ENCODE peak calls at places on chromosomes 7 and 10, in nine cellular contexts. One of them, this sample, is unnamed.

GRCh38 chr7:18087687-18088078 is 60.0 kb upstream of the PRPS1L1 start:
- DNase-seq in body of pancreas: no peak
- DNase-seq in hepatocyte: peak
- DNase-seq in mucosa of descending colon: no peak
- DNase-seq in CD4-positive, alpha-beta T cell: no peak
- DNase-seq in colonic mucosa: no peak
- DNase-seq in IMR-90: no peak
- DNase-seq in H9: peak
- DNase-seq in adrenal gland: no peak
- DNase-seq in this sample: peak

GRCh38 chr7:73718438-73718881 is 1.0 kb downstream of the STX1A start:
- DNase-seq in adrenal gland: no peak
- DNase-seq in mucosa of descending colon: no peak
- DNase-seq in hepatocyte: peak
- DNase-seq in body of pancreas: no peak
- DNase-seq in IMR-90: no peak
- DNase-seq in CD4-positive, alpha-beta T cell: no peak
- DNase-seq in H9: no peak
- DNase-seq in colonic mucosa: no peak
- DNase-seq in this sample: no peak

GRCh38 chr7:87456247-87456646 is 19.2 kb downstream of the ABCB4 start:
- DNase-seq in mucosa of descending colon: no peak
- DNase-seq in hepatocyte: no peak
- DNase-seq in H9: no peak
- DNase-seq in body of pancreas: no peak
- DNase-seq in adrenal gland: no peak
- DNase-seq in CD4-positive, alpha-beta T cell: no peak
- DNase-seq in colonic mucosa: no peak
- DNase-seq in IMR-90: no peak
- DNase-seq in this sample: no peak

GRCh38 chr10:137031-137430 is 1.8 kb downstream of the ZMYND11 start:
- DNase-seq in CD4-positive, alpha-beta T cell: peak
- DNase-seq in body of pancreas: no peak
- DNase-seq in colonic mucosa: no peak
- DNase-seq in adrenal gland: no peak
- DNase-seq in IMR-90: peak
- DNase-seq in hepatocyte: peak
- DNase-seq in mucosa of descending colon: no peak
- DNase-seq in H9: peak
- DNase-seq in this sample: peak

GRCh38 chr7:47535033-47535703 is 46.7 kb downstream of the TNS3 start:
- DNase-seq in hepatocyte: peak
- DNase-seq in colonic mucosa: no peak
- DNase-seq in body of pancreas: no peak
- DNase-seq in mucosa of descending colon: no peak
- DNase-seq in H9: no peak
- DNase-seq in CD4-positive, alpha-beta T cell: no peak
- DNase-seq in adrenal gland: no peak
- DNase-seq in IMR-90: peak
- DNase-seq in this sample: peak

GRCh38 chr10:80357000-80357803 is 621 bp downstream of the DYDC2 start:
- DNase-seq in CD4-positive, alpha-beta T cell: no peak
- DNase-seq in hepatocyte: peak
- DNase-seq in mucosa of descending colon: no peak
- DNase-seq in H9: peak
- DNase-seq in colonic mucosa: no peak
- DNase-seq in IMR-90: no peak
- DNase-seq in body of pancreas: no peak
- DNase-seq in adrenal gland: no peak
- DNase-seq in this sample: no peak

GRCh38 chr10:6457376-6457775 is 122.7 kb downstream of the PRKCQ start:
- DNase-seq in mucosa of descending colon: no peak
- DNase-seq in colonic mucosa: no peak
- DNase-seq in H9: no peak
- DNase-seq in CD4-positive, alpha-beta T cell: no peak
- DNase-seq in hepatocyte: no peak
- DNase-seq in adrenal gland: no peak
- DNase-seq in IMR-90: no peak
- DNase-seq in body of pancreas: no peak
- DNase-seq in this sample: no peak

GRCh38 chr10:117980216-117980615 is 66.5 kb downstream of the RAB11FIP2 start:
- DNase-seq in H9: no peak
- DNase-seq in CD4-positive, alpha-beta T cell: no peak
- DNase-seq in body of pancreas: no peak
- DNase-seq in mucosa of descending colon: no peak
- DNase-seq in IMR-90: peak
- DNase-seq in colonic mucosa: no peak
- DNase-seq in hepatocyte: no peak
- DNase-seq in adrenal gland: no peak
- DNase-seq in this sample: peak

GRCh38 chr7:33040803-33041516 is 21.6 kb downstream of the NT5C3A start:
- DNase-seq in body of pancreas: peak
- DNase-seq in H9: no peak
- DNase-seq in colonic mucosa: peak
- DNase-seq in hepatocyte: peak
- DNase-seq in adrenal gland: no peak
- DNase-seq in CD4-positive, alpha-beta T cell: peak
- DNase-seq in mucosa of descending colon: peak
- DNase-seq in IMR-90: peak
- DNase-seq in this sample: no peak

DNA sequence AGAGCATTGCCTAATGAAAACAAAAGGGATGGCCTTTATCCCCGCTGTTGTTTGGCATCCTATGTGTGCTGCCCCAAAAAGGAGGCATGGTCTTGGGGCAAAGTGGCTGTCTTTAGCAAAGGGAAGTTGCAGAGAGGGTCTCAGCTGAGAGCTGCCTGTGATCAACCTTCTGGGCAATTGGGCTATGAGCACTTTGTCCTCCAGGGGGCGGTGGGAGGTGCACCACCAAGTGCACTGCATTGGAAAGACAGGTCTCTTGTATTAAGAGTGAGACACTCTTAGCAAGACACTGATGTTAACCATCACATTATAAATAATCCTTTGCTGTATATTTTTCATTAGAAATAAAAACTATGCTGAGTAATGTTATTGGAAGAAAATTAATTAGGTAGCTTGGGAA is 314.8 kb downstream of the POM121L12 start:
- DNase-seq in H9: peak
- DNase-seq in colonic mucosa: peak
- DNase-seq in hepatocyte: peak
- DNase-seq in body of pancreas: peak
- DNase-seq in adrenal gland: peak
- DNase-seq in CD4-positive, alpha-beta T cell: no peak
- DNase-seq in IMR-90: no peak
- DNase-seq in mucosa of descending colon: peak
- DNase-seq in this sample: no peak
- TF ChIP-seq CTCF in H9: peak
- TF ChIP-seq CTCF in colonic mucosa: peak
- TF ChIP-seq CTCF in hepatocyte: peak
- TF ChIP-seq CTCF in body of pancreas: no peak
- TF ChIP-seq CTCF in adrenal gland: peak
- TF ChIP-seq CTCF in CD4-positive, alpha-beta T cell: no peak
- TF ChIP-seq CTCF in IMR-90: no peak
- TF ChIP-seq CTCF in mucosa of descending colon: no peak
- TF ChIP-seq CTCF in this sample: no peak

GRCh38 chr10:82212753-82213152 is 337.8 kb downstream of the NRG3 start:
- DNase-seq in colonic mucosa: no peak
- DNase-seq in CD4-positive, alpha-beta T cell: no peak
- DNase-seq in IMR-90: no peak
- DNase-seq in mucosa of descending colon: no peak
- DNase-seq in hepatocyte: no peak
- DNase-seq in body of pancreas: no peak
- DNase-seq in adrenal gland: no peak
- DNase-seq in H9: no peak
- DNase-seq in this sample: no peak

GRCh38 chr10:82211331-82211730 is 336.3 kb downstream of the NRG3 start:
- DNase-seq in body of pancreas: peak
- DNase-seq in IMR-90: no peak
- DNase-seq in adrenal gland: no peak
- DNase-seq in H9: no peak
- DNase-seq in colonic mucosa: no peak
- DNase-seq in mucosa of descending colon: no peak
- DNase-seq in hepatocyte: no peak
- DNase-seq in CD4-positive, alpha-beta T cell: no peak
- DNase-seq in this sample: no peak

DNA sequence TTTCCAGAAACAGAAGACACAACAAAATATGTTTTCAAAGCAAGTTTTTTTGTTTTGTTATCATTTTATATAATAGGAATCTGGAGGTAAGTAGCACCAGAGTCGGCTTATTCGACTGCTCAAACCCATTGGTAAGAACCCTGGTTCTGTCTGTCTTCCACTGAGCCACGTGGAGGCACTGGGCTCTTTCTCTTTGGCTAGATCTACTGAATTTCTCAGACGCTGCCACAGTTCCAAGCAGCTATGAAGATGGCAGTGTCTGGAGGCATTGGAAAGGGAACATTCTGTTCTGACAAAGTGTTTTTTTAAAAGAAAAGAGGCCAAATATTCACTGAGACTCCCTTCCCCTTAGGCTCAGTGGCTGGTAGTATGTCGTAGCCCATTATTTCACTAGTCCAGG is 338.8 kb downstream of the NRG3 start:
- DNase-seq in mucosa of descending colon: no peak
- DNase-seq in colonic mucosa: no peak
- DNase-seq in CD4-positive, alpha-beta T cell: no peak
- DNase-seq in body of pancreas: no peak
- DNase-seq in IMR-90: no peak
- DNase-seq in H9: no peak
- DNase-seq in hepatocyte: no peak
- DNase-seq in adrenal gland: no peak
- DNase-seq in this sample: no peak
- TF ChIP-seq CTCF in mucosa of descending colon: no peak
- TF ChIP-seq CTCF in colonic mucosa: no peak
- TF ChIP-seq CTCF in CD4-positive, alpha-beta T cell: no peak
- TF ChIP-seq CTCF in body of pancreas: no peak
- TF ChIP-seq CTCF in IMR-90: no peak
- TF ChIP-seq CTCF in H9: no peak
- TF ChIP-seq CTCF in hepatocyte: no peak
- TF ChIP-seq CTCF in adrenal gland: no peak
- TF ChIP-seq CTCF in this sample: no peak

GRCh38 chr10:74736029-74736428 is 90.4 kb upstream of the KAT6B start:
- DNase-seq in mucosa of descending colon: no peak
- DNase-seq in IMR-90: no peak
- DNase-seq in H9: no peak
- DNase-seq in body of pancreas: no peak
- DNase-seq in adrenal gland: no peak
- DNase-seq in colonic mucosa: no peak
- DNase-seq in CD4-positive, alpha-beta T cell: no peak
- DNase-seq in hepatocyte: no peak
- DNase-seq in this sample: no peak

GRCh38 chr10:74738543-74738942 is 87.9 kb upstream of the KAT6B start:
- DNase-seq in body of pancreas: no peak
- DNase-seq in IMR-90: no peak
- DNase-seq in colonic mucosa: no peak
- DNase-seq in mucosa of descending colon: no peak
- DNase-seq in CD4-positive, alpha-beta T cell: no peak
- DNase-seq in H9: no peak
- DNase-seq in hepatocyte: no peak
- DNase-seq in adrenal gland: no peak
- DNase-seq in this sample: no peak

GRCh38 chr10:74733612-74734011 is 92.8 kb upstream of the KAT6B start:
- DNase-seq in mucosa of descending colon: no peak
- DNase-seq in IMR-90: no peak
- DNase-seq in H9: no peak
- DNase-seq in hepatocyte: no peak
- DNase-seq in CD4-positive, alpha-beta T cell: no peak
- DNase-seq in adrenal gland: no peak
- DNase-seq in body of pancreas: no peak
- DNase-seq in colonic mucosa: no peak
- DNase-seq in this sample: no peak

GRCh38 chr10:74738985-74739567 is 87.3 kb upstream of the KAT6B start:
- DNase-seq in adrenal gland: no peak
- DNase-seq in CD4-positive, alpha-beta T cell: no peak
- DNase-seq in hepatocyte: no peak
- DNase-seq in mucosa of descending colon: peak
- DNase-seq in H9: peak
- DNase-seq in colonic mucosa: peak
- DNase-seq in IMR-90: peak
- DNase-seq in body of pancreas: peak
- DNase-seq in this sample: peak

GRCh38 chr10:74738052-74738451 is 88.3 kb upstream of the KAT6B start:
- DNase-seq in IMR-90: peak
- DNase-seq in hepatocyte: no peak
- DNase-seq in body of pancreas: no peak
- DNase-seq in colonic mucosa: no peak
- DNase-seq in H9: no peak
- DNase-seq in adrenal gland: no peak
- DNase-seq in mucosa of descending colon: no peak
- DNase-seq in CD4-positive, alpha-beta T cell: no peak
- DNase-seq in this sample: no peak
- TF ChIP-seq CTCF in IMR-90: no peak
- TF ChIP-seq CTCF in hepatocyte: no peak
- TF ChIP-seq CTCF in body of pancreas: no peak
- TF ChIP-seq CTCF in colonic mucosa: no peak
- TF ChIP-seq CTCF in H9: no peak
- TF ChIP-seq CTCF in adrenal gland: no peak
- TF ChIP-seq CTCF in mucosa of descending colon: no peak
- TF ChIP-seq CTCF in CD4-positive, alpha-beta T cell: no peak
- TF ChIP-seq CTCF in this sample: no peak

GRCh38 chr10:23534328-23534727 is 95.5 kb downstream of the OTUD1 start:
- DNase-seq in mucosa of descending colon: no peak
- DNase-seq in body of pancreas: no peak
- DNase-seq in CD4-positive, alpha-beta T cell: no peak
- DNase-seq in colonic mucosa: no peak
- DNase-seq in adrenal gland: no peak
- DNase-seq in H9: no peak
- DNase-seq in IMR-90: no peak
- DNase-seq in hepatocyte: no peak
- DNase-seq in this sample: no peak

GRCh38 chr10:23533212-23533611 is 94.3 kb downstream of the OTUD1 start:
- DNase-seq in CD4-positive, alpha-beta T cell: no peak
- DNase-seq in mucosa of descending colon: no peak
- DNase-seq in colonic mucosa: no peak
- DNase-seq in body of pancreas: no peak
- DNase-seq in adrenal gland: no peak
- DNase-seq in H9: no peak
- DNase-seq in hepatocyte: no peak
- DNase-seq in IMR-90: no peak
- DNase-seq in this sample: no peak

GRCh38 chr10:23534761-23535160 is 95.9 kb downstream of the OTUD1 start:
- DNase-seq in IMR-90: no peak
- DNase-seq in adrenal gland: no peak
- DNase-seq in hepatocyte: no peak
- DNase-seq in CD4-positive, alpha-beta T cell: no peak
- DNase-seq in body of pancreas: no peak
- DNase-seq in colonic mucosa: no peak
- DNase-seq in mucosa of descending colon: no peak
- DNase-seq in H9: no peak
- DNase-seq in this sample: peak

GRCh38 chr10:23538968-23539367 is 100.1 kb downstream of the OTUD1 start:
- DNase-seq in hepatocyte: peak
- DNase-seq in body of pancreas: no peak
- DNase-seq in H9: no peak
- DNase-seq in colonic mucosa: no peak
- DNase-seq in adrenal gland: no peak
- DNase-seq in IMR-90: no peak
- DNase-seq in mucosa of descending colon: no peak
- DNase-seq in CD4-positive, alpha-beta T cell: no peak
- DNase-seq in this sample: no peak

DNA sequence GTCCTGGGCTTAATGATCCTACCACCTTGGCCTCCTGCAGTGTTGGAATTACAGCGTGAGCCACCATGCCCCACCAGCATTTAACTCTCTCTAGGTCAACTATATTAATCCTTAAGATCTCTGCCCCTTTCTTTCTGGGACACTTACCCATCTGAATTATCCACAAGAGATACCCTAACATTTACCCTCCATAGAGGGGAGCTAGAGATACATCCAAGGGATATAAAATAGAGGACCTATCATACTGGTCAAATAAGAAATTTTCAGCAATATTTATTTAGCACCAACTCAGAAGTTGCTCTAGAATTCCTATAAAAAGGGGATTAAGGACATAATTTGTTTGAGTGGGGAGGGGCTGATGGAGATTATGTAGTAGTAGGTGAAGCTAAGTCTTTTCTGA is 96.5 kb downstream of the OTUD1 start:
- DNase-seq in CD4-positive, alpha-beta T cell: no peak
- DNase-seq in IMR-90: no peak
- DNase-seq in adrenal gland: no peak
- DNase-seq in hepatocyte: no peak
- DNase-seq in H9: no peak
- DNase-seq in colonic mucosa: no peak
- DNase-seq in mucosa of descending colon: no peak
- DNase-seq in body of pancreas: no peak
- DNase-seq in this sample: no peak
- TF ChIP-seq CTCF in CD4-positive, alpha-beta T cell: no peak
- TF ChIP-seq CTCF in IMR-90: no peak
- TF ChIP-seq CTCF in adrenal gland: no peak
- TF ChIP-seq CTCF in hepatocyte: no peak
- TF ChIP-seq CTCF in H9: peak
- TF ChIP-seq CTCF in colonic mucosa: no peak
- TF ChIP-seq CTCF in mucosa of descending colon: no peak
- TF ChIP-seq CTCF in body of pancreas: no peak
- TF ChIP-seq CTCF in this sample: no peak